ENCODE peak calls at places on chromosomes 13 and 19, in four cellular contexts. One of them, this sample, is unnamed. For H3K4me1, the result is how much of the 10 kb centered on the place peaks cover.

GRCh38 chr13:29924482-29924884 is 74.1 kb upstream of the UBL3 start:
- DNase-seq in thoracic aorta: no peak
- DNase-seq in left ventricle myocardium inferior: no peak
- DNase-seq in mucosa of descending colon: no peak
- DNase-seq in this sample: no peak

GRCh38 chr13:46278474-46278873 is 66.7 kb downstream of the LRRC63 start:
- DNase-seq in left ventricle myocardium inferior: no peak
- DNase-seq in thoracic aorta: no peak
- DNase-seq in mucosa of descending colon: no peak
- DNase-seq in this sample: no peak

GRCh38 chr13:41561179-41561578 is 103.8 kb downstream of the RGCC start:
- DNase-seq in left ventricle myocardium inferior: no peak
- DNase-seq in thoracic aorta: no peak
- DNase-seq in mucosa of descending colon: no peak
- DNase-seq in this sample: no peak

GRCh38 chr19:46017095-46017429 is 5.8 kb downstream of the PGLYRP1 start:
- DNase-seq in left ventricle myocardium inferior: no peak
- DNase-seq in thoracic aorta: no peak
- DNase-seq in mucosa of descending colon: no peak
- DNase-seq in this sample: no peak

GRCh38 chr13:43475135-43475534 is 311.6 kb downstream of the ENOX1 start:
- DNase-seq in left ventricle myocardium inferior: no peak
- DNase-seq in thoracic aorta: no peak
- DNase-seq in mucosa of descending colon: no peak
- DNase-seq in this sample: no peak

GRCh38 chr19:35154535-35155406 is at the start of gene FXYD5:
- DNase-seq in left ventricle myocardium inferior: peak
- DNase-seq in mucosa of descending colon: peak
- DNase-seq in thoracic aorta: peak
- DNase-seq in this sample: peak

GRCh38 chr13:59607780-59608233 is 555.9 kb downstream of the DIAPH3 start:
- DNase-seq in left ventricle myocardium inferior: no peak
- DNase-seq in mucosa of descending colon: no peak
- DNase-seq in thoracic aorta: no peak
- DNase-seq in this sample: no peak

GRCh38 chr13:29946093-29946492 is 95.7 kb upstream of the UBL3 start:
- DNase-seq in mucosa of descending colon: no peak
- DNase-seq in left ventricle myocardium inferior: no peak
- DNase-seq in thoracic aorta: no peak
- DNase-seq in this sample: no peak

GRCh38 chr19:28044477-28044876 is 1168.5 kb downstream of the UQCRFS1 start:
- DNase-seq in thoracic aorta: no peak
- DNase-seq in left ventricle myocardium inferior: no peak
- DNase-seq in mucosa of descending colon: no peak
- DNase-seq in this sample: no peak

GRCh38 chr13:113597386-113598080 is 13.0 kb downstream of the TFDP1 start:
- DNase-seq in mucosa of descending colon: no peak
- DNase-seq in left ventricle myocardium inferior: peak
- DNase-seq in thoracic aorta: no peak
- DNase-seq in this sample: no peak

GRCh38 chr19:15283141-15283885 is 49.0 kb downstream of the BRD4 start:
- DNase-seq in left ventricle myocardium inferior: no peak
- DNase-seq in thoracic aorta: peak
- DNase-seq in mucosa of descending colon: no peak
- DNase-seq in this sample: no peak

GRCh38 chr19:944171-944567 is 18.3 kb downstream of the ARID3A start:
- DNase-seq in left ventricle myocardium inferior: no peak
- DNase-seq in mucosa of descending colon: peak
- DNase-seq in thoracic aorta: no peak
- DNase-seq in this sample: no peak

GRCh38 chr19:29896790-29897189 is 45.2 kb upstream of the URI1 start:
- DNase-seq in left ventricle myocardium inferior: no peak
- DNase-seq in thoracic aorta: no peak
- DNase-seq in mucosa of descending colon: no peak
- DNase-seq in this sample: no peak

GRCh38 chr19:40381321-40381720 is 8.7 kb downstream of the HIPK4 start:
- DNase-seq in thoracic aorta: no peak
- DNase-seq in mucosa of descending colon: no peak
- DNase-seq in left ventricle myocardium inferior: no peak
- DNase-seq in this sample: no peak

GRCh38 chr19:44212865-44213346 is 574 bp downstream of the ZNF227 start:
- DNase-seq in mucosa of descending colon: no peak
- DNase-seq in thoracic aorta: no peak
- DNase-seq in left ventricle myocardium inferior: no peak
- DNase-seq in this sample: peak

GRCh38 chr13:110517505-110518149 is 43.9 kb downstream of the RAB20 start:
- DNase-seq in left ventricle myocardium inferior: no peak
- DNase-seq in thoracic aorta: no peak
- DNase-seq in mucosa of descending colon: peak
- DNase-seq in this sample: no peak

GRCh38 chr19:5697022-5697889 is 7.2 kb downstream of the RPL36 start:
- DNase-seq in left ventricle myocardium inferior: no peak
- DNase-seq in mucosa of descending colon: no peak
- DNase-seq in thoracic aorta: no peak
- DNase-seq in this sample: no peak

GRCh38 chr19:7458675-7459074 is 30.2 kb downstream of the PEX11G start:
- DNase-seq in mucosa of descending colon: no peak
- DNase-seq in thoracic aorta: no peak
- DNase-seq in left ventricle myocardium inferior: no peak
- DNase-seq in this sample: no peak

GRCh38 chr19:1312732-1313694 is 27.3 kb downstream of the EFNA2 start:
- DNase-seq in mucosa of descending colon: peak
- DNase-seq in thoracic aorta: no peak
- DNase-seq in left ventricle myocardium inferior: no peak
- DNase-seq in this sample: no peak

GRCh38 chr19:50315773-50316448 is 13.3 kb downstream of the KCNC3 start:
- DNase-seq in mucosa of descending colon: no peak
- DNase-seq in left ventricle myocardium inferior: no peak
- DNase-seq in thoracic aorta: no peak
- DNase-seq in this sample: no peak

GRCh38 chr19:4521170-4521887 is 3.0 kb upstream of the PLIN4 start:
- DNase-seq in thoracic aorta: no peak
- DNase-seq in left ventricle myocardium inferior: no peak
- DNase-seq in mucosa of descending colon: no peak
- DNase-seq in this sample: no peak
- H3K4me3 ChIP-seq in thoracic aorta: no peak
- H3K4me3 ChIP-seq in left ventricle myocardium inferior: no peak
- H3K4me3 ChIP-seq in mucosa of descending colon: no peak
- H3K4me3 ChIP-seq in this sample: no peak

DNA sequence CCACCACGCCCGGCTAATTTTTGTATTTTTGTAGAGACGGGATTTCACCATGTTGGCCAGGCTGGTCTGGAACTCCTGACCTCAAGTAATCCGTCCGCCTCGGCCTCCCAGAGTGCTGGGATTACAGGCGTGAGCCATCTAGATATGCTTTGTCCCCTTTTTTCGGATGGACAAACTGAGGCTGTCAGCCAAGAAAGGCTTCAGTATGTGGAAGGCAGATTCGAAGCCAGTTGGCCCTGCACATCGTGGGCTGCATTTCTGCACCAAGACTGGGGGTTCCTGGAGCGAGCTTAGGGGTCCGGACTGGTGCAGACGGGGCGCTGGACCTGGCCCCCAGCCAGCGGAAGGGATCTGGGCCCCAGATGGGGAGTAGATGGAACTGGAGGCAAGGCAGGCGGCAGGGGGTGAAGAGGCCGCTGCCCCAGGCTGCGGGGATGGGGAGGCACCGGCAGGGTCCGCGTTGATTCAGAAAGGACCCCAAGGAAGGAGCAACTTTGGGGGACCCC is 9.7 kb upstream of the JUND start:
- DNase-seq in mucosa of descending colon: peak
- DNase-seq in left ventricle myocardium inferior: peak
- DNase-seq in thoracic aorta: no peak
- DNase-seq in this sample: no peak
- H3K4me1 ChIP-seq in mucosa of descending colon: under half
- H3K4me1 ChIP-seq in left ventricle myocardium inferior: under half
- H3K4me1 ChIP-seq in thoracic aorta: under half
- H3K4me1 ChIP-seq in this sample: under half

GRCh38 chr13:32669030-32669646 is 82.9 kb downstream of the PDS5B start:
- DNase-seq in left ventricle myocardium inferior: no peak
- DNase-seq in thoracic aorta: no peak
- DNase-seq in mucosa of descending colon: peak
- DNase-seq in this sample: no peak
- TF ChIP-seq CTCF in left ventricle myocardium inferior: peak
- TF ChIP-seq CTCF in thoracic aorta: peak
- TF ChIP-seq CTCF in mucosa of descending colon: peak
- TF ChIP-seq CTCF in this sample: peak

GRCh38 chr19:2715470-2716274 is 5.5 kb downstream of the DIRAS1 start:
- DNase-seq in mucosa of descending colon: no peak
- DNase-seq in left ventricle myocardium inferior: no peak
- DNase-seq in thoracic aorta: no peak
- DNase-seq in this sample: no peak

GRCh38 chr19:2716722-2717637 is 4.2 kb downstream of the DIRAS1 start:
- DNase-seq in mucosa of descending colon: no peak
- DNase-seq in left ventricle myocardium inferior: no peak
- DNase-seq in thoracic aorta: no peak
- DNase-seq in this sample: no peak

GRCh38 chr19:2717638-2718541 is 3.3 kb downstream of the DIRAS1 start:
- DNase-seq in mucosa of descending colon: no peak
- DNase-seq in thoracic aorta: no peak
- DNase-seq in left ventricle myocardium inferior: no peak
- DNase-seq in this sample: no peak

GRCh38 chr19:2714531-2715269 is 6.5 kb downstream of the DIRAS1 start:
- DNase-seq in left ventricle myocardium inferior: no peak
- DNase-seq in thoracic aorta: no peak
- DNase-seq in mucosa of descending colon: no peak
- DNase-seq in this sample: no peak

DNA sequence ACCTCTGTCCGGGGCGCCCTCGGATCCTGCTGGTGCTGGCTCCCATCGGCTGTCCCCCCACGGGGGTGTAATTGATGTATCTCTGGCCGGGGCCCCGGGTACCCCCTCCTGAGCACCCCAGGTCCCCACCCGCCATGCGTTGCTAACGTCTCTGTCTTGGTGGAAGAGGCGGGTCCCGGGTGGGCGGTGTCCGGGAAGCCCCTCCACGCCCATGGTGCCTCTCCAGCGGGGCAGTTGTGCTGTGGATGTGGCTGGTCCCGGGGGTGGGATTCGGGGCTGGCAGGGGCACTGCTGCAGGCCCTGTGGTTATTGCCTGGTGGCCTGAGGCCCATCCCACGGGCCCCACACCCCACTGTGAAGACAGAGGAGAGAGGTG is 4.9 kb downstream of the DIRAS1 start:
- DNase-seq in left ventricle myocardium inferior: no peak
- DNase-seq in mucosa of descending colon: no peak
- DNase-seq in thoracic aorta: no peak
- DNase-seq in this sample: no peak
- H3K4me3 ChIP-seq in left ventricle myocardium inferior: no peak
- H3K4me3 ChIP-seq in mucosa of descending colon: no peak
- H3K4me3 ChIP-seq in thoracic aorta: no peak
- H3K4me3 ChIP-seq in this sample: no peak

DNA sequence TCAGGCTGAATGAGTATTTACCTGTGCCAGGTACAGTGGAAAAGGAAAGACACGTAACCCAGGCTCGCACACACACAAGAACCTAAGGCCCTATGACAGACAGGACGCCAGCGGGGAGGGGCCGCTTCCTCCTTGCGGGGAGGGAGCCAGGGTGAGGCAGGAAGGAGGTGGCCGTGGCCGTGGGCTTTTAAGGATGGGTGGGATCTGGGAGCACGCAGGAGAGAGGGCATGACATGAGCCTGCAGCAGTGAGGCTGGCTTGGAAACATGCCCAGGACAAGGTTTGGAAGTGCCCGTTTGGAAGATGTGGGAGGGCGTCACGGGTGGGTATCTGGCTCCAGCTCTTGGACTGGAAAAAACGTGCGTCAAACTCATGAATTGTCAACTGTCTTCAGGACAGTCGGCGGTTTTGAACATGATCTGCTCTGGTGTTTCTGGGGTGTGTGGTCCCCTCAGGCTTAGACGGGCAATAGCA is 20.1 kb downstream of the SH3GL1 start:
- DNase-seq in left ventricle myocardium inferior: peak
- DNase-seq in thoracic aorta: no peak
- DNase-seq in mucosa of descending colon: peak
- DNase-seq in this sample: peak
- H3K4me1 ChIP-seq in left ventricle myocardium inferior: half or more
- H3K4me1 ChIP-seq in thoracic aorta: under half
- H3K4me1 ChIP-seq in mucosa of descending colon: under half
- H3K4me1 ChIP-seq in this sample: half or more

DNA sequence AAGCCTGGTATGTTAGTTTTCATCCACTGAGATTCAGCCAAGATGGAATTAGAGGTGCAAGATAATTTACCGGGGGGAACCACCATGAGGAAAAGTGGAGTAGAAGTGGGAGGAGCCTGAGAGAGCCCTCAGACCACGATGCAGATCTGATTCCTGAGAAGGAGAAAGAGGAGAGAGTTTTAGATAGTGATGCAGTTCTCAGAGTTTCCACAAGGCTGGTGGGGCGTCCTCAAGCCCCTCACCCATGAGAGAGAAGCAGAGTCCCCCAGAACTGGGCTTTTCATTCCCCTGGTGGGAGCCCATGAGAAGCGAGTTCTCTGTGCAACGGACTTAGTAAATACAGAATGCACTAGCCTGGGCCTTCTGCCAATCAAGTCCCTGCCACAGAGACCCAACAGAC is 18.1 kb downstream of the CEACAM5 start:
- DNase-seq in thoracic aorta: no peak
- DNase-seq in left ventricle myocardium inferior: no peak
- DNase-seq in mucosa of descending colon: no peak
- DNase-seq in this sample: no peak
- TF ChIP-seq CTCF in thoracic aorta: no peak
- TF ChIP-seq CTCF in left ventricle myocardium inferior: no peak
- TF ChIP-seq CTCF in mucosa of descending colon: no peak
- TF ChIP-seq CTCF in this sample: no peak

GRCh38 chr19:18386543-18387251 is 739 bp downstream of the GDF15 start:
- DNase-seq in thoracic aorta: no peak
- DNase-seq in mucosa of descending colon: peak
- DNase-seq in left ventricle myocardium inferior: no peak
- DNase-seq in this sample: no peak
- H3K4me3 ChIP-seq in thoracic aorta: peak
- H3K4me3 ChIP-seq in mucosa of descending colon: peak
- H3K4me3 ChIP-seq in left ventricle myocardium inferior: peak
- H3K4me3 ChIP-seq in this sample: peak

GRCh38 chr19:17332677-17333581 is 1.7 kb downstream of the ANO8 start:
- DNase-seq in mucosa of descending colon: no peak
- DNase-seq in thoracic aorta: no peak
- DNase-seq in left ventricle myocardium inferior: no peak
- DNase-seq in this sample: no peak
- H3K4me1 ChIP-seq in mucosa of descending colon: under half
- H3K4me1 ChIP-seq in thoracic aorta: under half
- H3K4me1 ChIP-seq in left ventricle myocardium inferior: under half
- H3K4me1 ChIP-seq in this sample: under half